ENCODE peak calls at places on chromosomes 3 and 15, in nine cellular contexts. K is transverse colon, Y is endothelial cell of umbilical vein, S is stomach, R is sigmoid colon, P is breast epithelium, V is HepG2, M is suprapubic skin, J is HCT116. A is an unnamed sample.

GRCh38 chr3:129001101-129001816 is at the start of gene EFCC1:
- DNase-seq in K (peak), Y (peak), S (no peak), R (peak), P (peak), V (no peak), M (peak), J (no peak), A (peak)

GRCh38 chr3:195870937-195871336 is 37.4 kb downstream of the TNK2 start:
- DNase-seq in K (no peak), Y (no peak), S (no peak), R (no peak), P (no peak), V (no peak), M (no peak), J (no peak), A (no peak)

GRCh38 chr15:53384417-53384816 is 375.0 kb downstream of the WDR72 start:
- DNase-seq in K (peak), Y (no peak), S (peak), R (no peak), P (no peak), V (peak), M (no peak), J (no peak), A (no peak)

GRCh38 chr3:161969867-161970266 is 473.3 kb downstream of the OTOL1 start:
- DNase-seq in K (no peak), Y (no peak), S (no peak), R (no peak), P (no peak), V (no peak), M (no peak), J (no peak), A (no peak)

GRCh38 chr3:123028233-123028828 is 768 bp upstream of the SEMA5B start:
- DNase-seq in K (peak), Y (peak), S (no peak), R (peak), P (no peak), V (peak), M (no peak), J (peak), A (peak)

GRCh38 chr15:78203346-78204225 is 30.8 kb downstream of the ACSBG1 start:
- DNase-seq in K (no peak), Y (no peak), S (peak), R (no peak), P (peak), V (no peak), M (peak), J (no peak), A (no peak)

GRCh38 chr3:37766797-37767776 is 94.6 kb upstream of the CTDSPL start:
- DNase-seq in K (no peak), Y (no peak), S (no peak), R (no peak), P (no peak), V (no peak), M (no peak), J (no peak), A (no peak)

GRCh38 chr3:58281069-58281468 is 25.0 kb upstream of the RPP14 start:
- DNase-seq in K (no peak), Y (no peak), S (no peak), R (no peak), P (no peak), V (no peak), M (no peak), J (no peak), A (no peak)

GRCh38 chr3:168828943-168829342 is 733.2 kb upstream of the GOLIM4 start:
- DNase-seq in K (no peak), Y (no peak), S (no peak), R (no peak), P (no peak), V (no peak), M (no peak), J (no peak), A (no peak)

GRCh38 chr15:101358895-101359294 is 63.8 kb upstream of the SNRPA1 start:
- DNase-seq in K (no peak), Y (no peak), S (no peak), R (no peak), P (no peak), V (peak), M (no peak), J (no peak), A (peak)

GRCh38 chr3:59818033-59818936 is 768.5 kb upstream of the CFAP20DC start:
- DNase-seq in K (peak), Y (no peak), S (peak), R (peak), P (peak), V (no peak), M (peak), J (peak), A (peak)

GRCh38 chr15:48723964-48724363 is 78.5 kb upstream of the FBN1 start:
- DNase-seq in K (no peak), Y (no peak), S (no peak), R (no peak), P (no peak), V (no peak), M (no peak), J (no peak), A (no peak)

GRCh38 chr15:62912808-62913207 is 129.7 kb upstream of the TPM1 start:
- DNase-seq in K (no peak), Y (no peak), S (no peak), R (no peak), P (no peak), V (no peak), M (no peak), J (no peak), A (no peak)

GRCh38 chr3:141454906-141455602 is 31.8 kb upstream of the RASA2 start:
- DNase-seq in K (no peak), Y (peak), S (no peak), R (no peak), P (no peak), V (peak), M (no peak), J (peak), A (peak)

GRCh38 chr3:195159819-195160175 is 111.2 kb downstream of the XXYLT1 start:
- DNase-seq in K (no peak), Y (no peak), S (no peak), R (no peak), P (no peak), V (no peak), M (no peak), J (no peak), A (no peak)

GRCh38 chr3:156233875-156234274 is 113.5 kb downstream of the KCNAB1 start:
- DNase-seq in K (no peak), Y (no peak), S (no peak), R (no peak), P (no peak), V (no peak), M (no peak), J (no peak), A (no peak)

GRCh38 chr15:58522865-58523264 is 91.1 kb downstream of the LIPC start:
- DNase-seq in K (no peak), Y (no peak), S (no peak), R (no peak), P (no peak), V (no peak), M (no peak), J (no peak), A (no peak)

GRCh38 chr3:71493372-71493771 is 90.2 kb downstream of the FOXP1 start:
- DNase-seq in K (no peak), Y (no peak), S (no peak), R (no peak), P (no peak), V (no peak), M (no peak), J (no peak), A (no peak)

GRCh38 chr3:94573337-94573736 is 510.5 kb downstream of the NSUN3 start:
- DNase-seq in K (no peak), Y (no peak), S (no peak), R (no peak), P (no peak), V (no peak), M (no peak), J (no peak), A (no peak)

GRCh38 chr3:143975549-143976152 is 4.0 kb downstream of the DIPK2A start:
- DNase-seq in K (no peak), Y (peak), S (no peak), R (no peak), P (no peak), V (peak), M (no peak), J (no peak), A (peak)

GRCh38 chr3:123042413-123042812 is 14.8 kb upstream of the SEMA5B start:
- DNase-seq in K (no peak), Y (no peak), S (no peak), R (no peak), P (no peak), V (no peak), M (no peak), J (no peak), A (no peak)

GRCh38 chr3:108767258-108767657 is 10.0 kb upstream of the RETNLB start:
- DNase-seq in K (no peak), Y (no peak), S (no peak), R (no peak), P (no peak), V (no peak), M (no peak), J (no peak), A (no peak)

GRCh38 chr3:156317457-156317856 is 197.1 kb downstream of the KCNAB1 start:
- DNase-seq in K (no peak), Y (peak), S (no peak), R (no peak), P (no peak), V (peak), M (no peak), J (peak), A (no peak)

GRCh38 chr15:48579945-48580671 is 65.4 kb downstream of the FBN1 start:
- DNase-seq in K (no peak), Y (peak), S (no peak), R (no peak), P (no peak), V (no peak), M (no peak), J (no peak), A (no peak)

GRCh38 chr3:73086071-73086494 is 24.6 kb downstream of the EBLN2 start:
- DNase-seq in K (peak), Y (peak), S (peak), R (no peak), P (no peak), V (peak), M (no peak), J (peak), A (peak)

GRCh38 chr3:58414538-58415197 is 19.0 kb downstream of the PDHB start:
- DNase-seq in K (peak), Y (peak), S (peak), R (peak), P (no peak), V (peak), M (no peak), J (peak), A (peak)

GRCh38 chr3:124569761-124570160 is 160.5 kb upstream of the UMPS start:
- DNase-seq in K (no peak), Y (no peak), S (peak), R (no peak), P (no peak), V (no peak), M (no peak), J (no peak), A (no peak)

GRCh38 chr15:101242160-101242998 is 9.5 kb downstream of the CHSY1 start:
- DNase-seq in K (peak), Y (no peak), S (no peak), R (no peak), P (no peak), V (no peak), M (no peak), J (no peak), A (no peak)

GRCh38 chr3:83934208-83935150 is 1024.3 kb upstream of the CADM2 start:
- DNase-seq in K (no peak), Y (no peak), S (no peak), R (no peak), P (no peak), V (peak), M (no peak), J (no peak), A (peak)

GRCh38 chr3:37993811-37994638 is 3.4 kb downstream of the VILL start:
- DNase-seq in K (peak), Y (peak), S (peak), R (peak), P (peak), V (no peak), M (peak), J (no peak), A (peak)

GRCh38 chr15:91866371-91866905 is 12.9 kb downstream of the SLCO3A1 start:
- DNase-seq in K (no peak), Y (no peak), S (no peak), R (no peak), P (no peak), V (no peak), M (no peak), J (no peak), A (peak)

GRCh38 chr3:11282250-11283125 is 10.3 kb downstream of the ATG7 start:
- DNase-seq in K (peak), Y (no peak), S (no peak), R (peak), P (no peak), V (no peak), M (no peak), J (no peak), A (no peak)

GRCh38 chr3:127820871-127821853 is 1.2 kb downstream of the MGLL start:
- DNase-seq in K (peak), Y (peak), S (peak), R (no peak), P (no peak), V (no peak), M (no peak), J (no peak), A (peak)
- TF ChIP-seq POLR2AphosphoS5 in K (peak), Y (no peak), S (peak), R (no peak), P (no peak), V (no peak), M (no peak), J (no peak), A (peak)

DNA sequence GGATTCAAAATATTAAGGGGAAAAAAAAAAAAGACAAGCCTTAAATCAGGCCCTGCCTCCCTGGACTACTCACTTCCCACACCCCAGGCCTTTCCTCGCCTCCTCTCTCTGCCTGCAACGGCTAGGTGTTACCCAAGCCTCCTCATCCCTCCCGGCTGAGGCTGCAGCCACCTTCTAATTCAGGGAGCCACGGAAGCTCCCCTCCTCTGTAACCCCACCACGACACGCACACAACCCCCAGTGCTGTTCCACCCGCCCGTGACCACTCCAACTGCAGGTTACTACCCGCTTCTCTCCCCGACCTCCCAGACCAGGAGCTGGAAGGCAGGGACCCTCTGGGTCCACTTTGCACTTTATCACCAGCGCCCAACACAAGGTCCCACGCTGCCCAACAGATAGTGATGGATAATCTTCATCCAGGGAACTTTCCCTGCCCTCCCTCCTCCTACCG is 931 bp downstream of the KIF7 start:
- DNase-seq in K (no peak), Y (no peak), S (no peak), R (peak), P (peak), V (no peak), M (peak), J (no peak), A (no peak)
- H3K4me3 ChIP-seq in K (peak), Y (peak), S (peak), R (peak), P (peak), V (peak), M (peak), J (no peak), A (peak)

DNA sequence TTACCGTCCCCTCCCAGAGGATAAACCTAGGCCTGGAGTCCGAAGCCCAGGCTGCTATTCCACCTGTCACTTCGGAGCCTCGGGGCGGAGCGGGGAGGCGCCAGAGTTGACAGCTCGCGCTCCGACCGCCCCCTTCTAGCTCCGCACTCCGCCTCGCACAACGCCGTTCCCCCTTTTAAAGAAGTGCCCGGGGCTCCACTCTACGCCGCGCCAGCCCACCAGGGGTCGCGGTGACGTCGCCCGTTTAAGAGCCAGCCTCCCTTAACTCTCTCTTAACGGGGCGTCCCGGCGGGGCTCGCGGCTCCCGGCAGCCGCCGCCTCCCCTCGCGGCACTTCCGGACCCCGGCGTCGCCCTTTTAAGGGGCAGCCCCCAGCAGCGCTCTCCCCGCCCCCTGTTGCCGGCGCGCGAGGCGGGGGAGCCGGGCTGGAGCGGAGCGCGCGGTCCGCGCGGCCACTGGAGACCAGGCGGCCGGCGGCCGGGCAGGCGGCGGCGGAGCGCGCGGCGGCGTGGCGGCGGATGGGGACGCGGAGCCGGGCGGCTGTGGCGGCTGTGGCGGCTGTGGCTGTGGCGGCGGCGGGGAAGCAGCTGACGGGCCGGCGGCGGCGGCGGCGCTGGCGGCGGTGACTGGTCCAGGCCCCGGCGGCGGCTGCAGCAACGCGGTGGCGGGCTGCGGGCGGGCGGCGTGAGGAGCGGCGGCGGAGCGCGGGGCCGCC is at the start of gene INAFM2:
- DNase-seq in K (peak), Y (peak), S (peak), R (peak), P (peak), V (peak), M (peak), J (peak), A (peak)
- TF ChIP-seq POLR2A in K (no peak), Y (peak), S (no peak), R (no peak), P (no peak), V (no peak), M (peak), J (no peak), A (no peak)

GRCh38 chr15:40438712-40439111 is 2.0 kb upstream of the BAHD1 start:
- DNase-seq in K (no peak), Y (no peak), S (peak), R (no peak), P (no peak), V (no peak), M (no peak), J (no peak), A (no peak)

GRCh38 chr15:40439461-40440299 is 1.1 kb upstream of the BAHD1 start:
- DNase-seq in K (peak), Y (peak), S (peak), R (no peak), P (no peak), V (peak), M (no peak), J (no peak), A (no peak)

GRCh38 chr15:40441012-40441735 is 421 bp downstream of the BAHD1 start:
- DNase-seq in K (no peak), Y (peak), S (no peak), R (no peak), P (no peak), V (no peak), M (no peak), J (no peak), A (no peak)

GRCh38 chr15:40441736-40442531 is 1.2 kb downstream of the BAHD1 start:
- DNase-seq in K (peak), Y (peak), S (no peak), R (no peak), P (no peak), V (no peak), M (no peak), J (no peak), A (no peak)

DNA sequence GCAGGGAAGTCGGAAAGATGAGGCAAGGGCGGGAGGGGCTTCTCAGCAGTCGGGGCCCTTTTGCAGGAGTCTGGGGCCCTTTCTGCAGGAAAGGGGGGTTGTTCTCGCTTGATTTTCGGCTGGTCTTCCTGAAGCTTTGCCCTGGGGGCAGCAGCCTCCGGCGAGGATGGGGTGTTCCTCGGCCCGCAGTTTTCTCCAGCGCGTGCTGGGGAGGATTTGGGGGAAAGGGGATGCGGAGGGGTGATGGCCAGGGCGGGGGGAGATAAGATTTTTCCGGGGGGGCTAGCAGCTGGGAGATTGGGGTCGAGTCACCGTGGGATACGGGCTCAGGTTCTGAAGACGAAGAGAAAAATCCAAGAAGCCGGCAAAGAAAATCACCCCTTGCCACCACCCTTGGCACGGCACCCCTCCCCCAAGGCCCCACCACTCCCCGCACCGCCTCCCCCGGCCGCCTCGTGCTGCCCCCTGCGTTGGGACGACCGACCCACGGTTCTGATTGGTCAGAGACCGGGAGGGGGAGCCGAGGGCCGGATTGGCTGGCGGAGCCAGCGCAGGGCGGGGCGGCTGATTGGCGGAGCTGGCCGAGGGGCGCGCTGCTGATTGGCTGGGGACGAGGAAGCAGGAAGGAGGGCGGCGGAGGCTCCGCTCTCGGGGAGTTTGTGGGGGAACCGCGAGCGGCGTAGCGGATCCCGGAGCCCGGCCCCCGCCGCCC is at the start of gene BAHD1:
- DNase-seq in K (peak), Y (peak), S (peak), R (peak), P (peak), V (peak), M (peak), J (peak), A (peak)
- TF ChIP-seq POLR2AphosphoS5 in K (peak), Y (peak), S (peak), R (peak), P (peak), V (no peak), M (no peak), J (no peak), A (peak)

GRCh38 chr15:83285979-83286553 is 1.6 kb upstream of the BNC1 start:
- DNase-seq in K (no peak), Y (peak), S (no peak), R (no peak), P (no peak), V (no peak), M (no peak), J (no peak), A (no peak)
- H3K4me3 ChIP-seq in K (no peak), Y (no peak), S (no peak), R (no peak), P (no peak), V (no peak), M (no peak), J (no peak), A (no peak)

GRCh38 chr15:81000626-81001179 is at the start of gene TLNRD1:
- DNase-seq in K (peak), Y (peak), S (peak), R (peak), P (peak), V (peak), M (peak), J (peak), A (peak)
- TF ChIP-seq POLR2A in K (peak), Y (peak), S (no peak), R (peak), P (peak), V (peak), M (peak), J (peak), A (peak)

GRCh38 chr3:172040078-172040975 is 949 bp downstream of the FNDC3B start:
- DNase-seq in K (peak), Y (peak), S (peak), R (peak), P (peak), V (peak), M (peak), J (peak), A (peak)
- TF ChIP-seq POLR2AphosphoS5 in K (peak), Y (peak), S (peak), R (peak), P (no peak), V (no peak), M (peak), J (peak), A (no peak)

GRCh38 chr15:25068696-25069095 is 113.9 kb downstream of the SNRPN start:
- DNase-seq in K (no peak), Y (no peak), S (no peak), R (no peak), P (no peak), V (no peak), M (no peak), J (no peak), A (no peak)
- H3K4me3 ChIP-seq in K (no peak), Y (no peak), S (no peak), R (no peak), P (no peak), V (no peak), M (no peak), J (no peak), A (no peak)

GRCh38 chr3:65166531-65166930 is 478.7 kb upstream of the ADAMTS9 start:
- DNase-seq in K (no peak), Y (no peak), S (no peak), R (no peak), P (no peak), V (no peak), M (no peak), J (no peak), A (no peak)
- TF ChIP-seq POLR2A in K (no peak), Y (no peak), S (no peak), R (no peak), P (no peak), V (no peak), M (no peak), J (no peak), A (no peak)